ENCODE peak calls at places on chromosomes 12 and 14, in six cellular contexts. E is GM23338, W is MM.1S, O is PC-9, P is GM23248, J is neural progenitor cell. D is an unnamed sample.

GRCh38 chr12:120125792-120126634 is 9.5 kb upstream of the RAB35 start:
- DNase-seq in E (peak; percentile 38), W (no peak), O (no peak), P (peak; percentile 52), J (no peak), D (no peak)

GRCh38 chr12:29157486-29157946 is 8.4 kb downstream of the FAR2 start:
- DNase-seq in E (no peak), W (no peak), O (no peak), P (peak; percentile 71), J (no peak), D (peak; percentile 68)

GRCh38 chr14:99195602-99196309 is 76.2 kb downstream of the BCL11B start:
- DNase-seq in E (no peak), W (no peak), O (no peak), P (peak; percentile 10), J (no peak), D (no peak)

GRCh38 chr12:107415066-107415465 is 270.5 kb upstream of the PWP1 start:
- DNase-seq in E (no peak), W (no peak), O (no peak), P (peak; percentile 89), J (no peak), D (peak; percentile 83)

GRCh38 chr12:127150028-127150427 is 1116.9 kb upstream of the TMEM132C start:
- DNase-seq in E (no peak), W (no peak), O (no peak), P (no peak), J (no peak), D (no peak)

GRCh38 chr12:89645434-89645833 is 63.2 kb downstream of the ATP2B1 start:
- DNase-seq in E (no peak), W (no peak), O (no peak), P (no peak), J (no peak), D (no peak)

GRCh38 chr14:23185046-23185445 is 1.6 kb upstream of the SLC7A8 start:
- DNase-seq in E (no peak), W (no peak), O (no peak), P (peak; percentile 64), J (no peak), D (peak; percentile 45)

GRCh38 chr14:69242311-69243224 is 17.4 kb upstream of the GALNT16 start:
- DNase-seq in E (peak; percentile 82), W (peak; percentile 12), O (peak; percentile 47), P (peak; percentile 78), J (peak; percentile 66), D (peak; percentile 79)

GRCh38 chr14:100490252-100490651 is 97.0 kb downstream of the BEGAIN start:
- DNase-seq in E (no peak), W (no peak), O (no peak), P (no peak), J (no peak), D (no peak)

GRCh38 chr12:8554451-8555195 is 13.9 kb upstream of the CLEC4E start:
- DNase-seq in E (peak; percentile 55), W (no peak), O (peak; percentile 5), P (peak; percentile 31), J (no peak), D (peak; percentile 41)

GRCh38 chr12:80170915-80171314 is 71.6 kb downstream of the OTOGL start:
- DNase-seq in E (no peak), W (no peak), O (no peak), P (no peak), J (no peak), D (peak; percentile 34)

GRCh38 chr14:104925214-104925899 is 678 bp downstream of the PLD4 start:
- DNase-seq in E (no peak), W (no peak), O (no peak), P (no peak), J (no peak), D (no peak)

GRCh38 chr12:111248981-111249380 is 119.9 kb downstream of the PHETA1 start:
- DNase-seq in E (no peak), W (no peak), O (no peak), P (peak; percentile 43), J (no peak), D (peak; percentile 72)

GRCh38 chr12:63151898-63152700 is 1.1 kb upstream of the AVPR1A start:
- DNase-seq in E (peak; percentile 89), W (peak; percentile 23), O (peak; percentile 17), P (peak; percentile 62), J (peak; percentile 88), D (peak; percentile 57)

GRCh38 chr12:34398366-34398705 is 376.0 kb downstream of the ALG10 start:
- DNase-seq in E (no peak), W (no peak), O (no peak), P (no peak), J (no peak), D (no peak)

GRCh38 chr14:89902876-89903275 is 51.7 kb downstream of the EFCAB11 start:
- DNase-seq in E (no peak), W (no peak), O (no peak), P (no peak), J (no peak), D (no peak)

GRCh38 chr14:95862243-95862642 is 14.4 kb upstream of the TUNAR start:
- DNase-seq in E (peak; percentile 65), W (no peak), O (no peak), P (peak; percentile 21), J (peak; percentile 47), D (no peak)

GRCh38 chr14:49950275-49951250 is 57.7 kb downstream of the ARF6 start:
- DNase-seq in E (no peak), W (no peak), O (peak; percentile 76), P (no peak), J (no peak), D (peak; percentile 96)

GRCh38 chr12:131041216-131041967 is 87.7 kb downstream of the ADGRD1 start:
- DNase-seq in E (no peak), W (no peak), O (no peak), P (no peak), J (no peak), D (no peak)

GRCh38 chr12:29566441-29566840 is 69.0 kb upstream of the OVCH1 start:
- DNase-seq in E (no peak), W (no peak), O (no peak), P (no peak), J (no peak), D (peak; percentile 92)

GRCh38 chr12:71441836-71442566 is 2.4 kb downstream of the LGR5 start:
- DNase-seq in E (no peak), W (no peak), O (no peak), P (no peak), J (no peak), D (no peak)

GRCh38 chr12:29426516-29426915 is 45.5 kb upstream of the ERGIC2 start:
- DNase-seq in E (no peak), W (no peak), O (no peak), P (no peak), J (no peak), D (no peak)

GRCh38 chr14:102126807-102127455 is 12.8 kb upstream of the WDR20 start:
- DNase-seq in E (no peak), W (no peak), O (no peak), P (no peak), J (no peak), D (no peak)

GRCh38 chr12:48765753-48766162 is 23.1 kb downstream of the ADCY6 start:
- DNase-seq in E (no peak), W (peak; percentile 55), O (no peak), P (peak; percentile 52), J (no peak), D (no peak)

GRCh38 chr12:32379213-32379612 is 20.1 kb upstream of the FGD4 start:
- DNase-seq in E (no peak), W (no peak), O (no peak), P (no peak), J (no peak), D (no peak)

DNA sequence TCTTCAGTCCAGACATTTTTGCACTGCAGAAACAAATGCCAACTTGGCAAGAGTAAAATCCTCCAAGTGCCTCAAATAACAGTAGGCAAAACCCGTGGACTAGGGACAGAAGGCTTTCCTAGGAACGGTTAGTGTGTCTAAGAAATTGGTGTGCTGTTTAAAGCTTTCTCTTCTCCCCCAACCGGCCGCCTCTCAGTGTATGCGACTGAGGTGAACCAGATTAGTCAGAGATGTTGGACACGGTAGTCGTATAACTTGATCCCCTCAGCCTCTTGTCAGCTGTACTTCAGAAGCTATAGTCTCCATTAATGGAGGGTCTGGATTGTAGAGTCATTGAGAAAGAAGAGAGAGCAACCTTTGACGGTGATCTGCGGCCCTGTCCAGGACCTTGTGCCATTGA is 21.7 kb downstream of the PPFIBP1 start:
- DNase-seq in E (no peak), W (no peak), O (no peak), P (no peak), J (no peak), D (no peak)
- H3F3A ChIP-seq in E (no peaks in the 10 kb centered on the region), W (no peaks in the 10 kb centered on the region), O (peaks cover 24% of the 10 kb centered on the region), P (peaks cover 56% of the 10 kb centered on the region), J (no peaks in the 10 kb centered on the region), D (peaks cover 5% of the 10 kb centered on the region)

DNA sequence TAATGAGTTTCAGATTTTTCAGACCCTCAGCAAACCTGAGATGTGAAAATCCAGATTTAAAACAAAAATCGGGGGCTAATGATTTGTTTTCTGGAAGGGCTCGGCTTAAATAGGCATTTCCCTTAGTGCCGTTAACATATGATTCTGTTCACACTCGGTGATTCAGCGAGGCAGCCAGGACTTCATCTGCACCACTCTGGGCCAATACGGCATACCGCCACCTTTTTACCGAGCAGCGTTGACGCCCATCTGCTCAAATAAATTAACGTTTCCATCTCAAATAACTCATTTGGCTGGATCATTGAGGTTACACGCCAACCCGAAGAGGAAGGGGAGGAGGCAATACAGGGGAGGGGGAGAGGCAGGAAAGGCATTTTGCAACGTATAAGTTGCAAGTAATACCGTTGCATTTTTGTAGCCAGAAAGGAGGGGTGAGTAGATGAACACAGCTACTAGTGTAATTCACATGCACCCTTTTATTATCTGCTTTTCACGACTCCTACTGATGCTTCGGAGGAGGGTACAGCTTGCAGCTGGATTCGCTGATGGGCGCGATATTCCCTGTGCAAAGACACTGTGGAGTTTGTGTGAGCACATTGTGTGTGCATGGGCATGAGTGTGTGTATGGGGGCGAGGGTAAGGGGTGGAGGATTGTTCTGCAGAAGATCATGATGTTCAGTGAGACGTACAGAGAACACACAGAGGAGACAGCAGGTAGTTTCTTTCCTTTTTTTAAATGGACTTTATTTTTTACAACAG is 45.9 kb downstream of the MAP1LC3B2 start:
- DNase-seq in E (no peak), W (no peak), O (no peak), P (peak; percentile 84), J (no peak), D (no peak)
- H3K4me2 ChIP-seq in E (peak overlapping the region; percentile 65), W (no peak overlapping the region), O (no peak overlapping the region), P (peak overlapping the region; percentile 89), J (no peak overlapping the region), D (no peak overlapping the region)

DNA sequence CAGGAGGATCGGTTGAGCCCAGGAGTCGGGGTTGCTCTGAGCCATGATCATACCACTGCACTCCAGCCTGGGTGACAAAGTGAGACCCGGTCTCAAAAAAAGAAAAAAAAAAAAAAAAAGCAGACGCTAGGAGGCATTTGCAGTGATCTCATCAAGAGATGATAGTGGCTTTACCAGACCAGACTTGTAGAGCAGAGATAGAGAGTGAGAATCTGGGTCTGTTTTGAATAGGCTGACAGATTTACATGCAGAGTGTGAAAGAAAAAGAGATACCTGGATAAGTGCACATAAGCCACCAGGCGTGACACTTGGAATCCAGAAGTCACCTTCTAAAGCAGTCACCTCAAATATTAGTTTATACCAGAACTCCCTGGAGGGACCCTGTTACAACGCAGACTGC is 21.1 kb upstream of the FLRT2 start:
- DNase-seq in E (no peak), W (no peak), O (no peak), P (no peak), J (no peak), D (no peak)
- H3F3A ChIP-seq in E (no peaks in the 10 kb centered on the region), W (no peaks in the 10 kb centered on the region), O (no peaks in the 10 kb centered on the region), P (no peaks in the 10 kb centered on the region), J (no peaks in the 10 kb centered on the region), D (no peaks in the 10 kb centered on the region)

DNA sequence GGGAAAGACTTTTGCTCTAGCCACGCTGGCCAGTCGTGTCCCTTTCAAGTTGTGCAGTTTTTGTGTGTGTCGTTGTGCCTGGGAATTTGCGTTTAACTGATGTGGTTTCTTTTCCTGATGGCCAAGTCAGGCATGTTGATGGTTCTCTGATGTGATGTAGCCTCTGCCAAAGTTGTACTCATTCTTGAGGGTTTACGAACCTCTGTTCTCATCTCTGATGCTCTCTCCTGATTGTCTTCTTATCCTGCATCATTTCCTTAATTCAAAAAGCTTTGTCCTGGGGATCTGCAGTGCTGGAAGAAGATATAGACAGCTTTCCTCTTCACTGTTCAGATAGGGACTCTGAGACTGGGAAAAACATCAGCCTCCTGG is 25.4 kb downstream of the CD9 start:
- DNase-seq in E (no peak), W (no peak), O (no peak), P (peak; percentile 61), J (no peak), D (no peak)
- H3K4me2 ChIP-seq in E (no peak overlapping the region), W (no peak overlapping the region), O (no peak overlapping the region), P (peak overlapping the region; percentile 55), J (no peak overlapping the region), D (no peak overlapping the region)

D was measured in PC-3.